ENCODE peak calls at places on chromosomes 13 and 19, in four cellular contexts. T, Z, P and Y are unnamed samples.

GRCh38 chr19:456547-457110 is 4.2 kb downstream of the SHC2 start:
- DNase-seq in T (no peak), P (peak), Z (no peak), Y (no peak)

GRCh38 chr19:34481861-34482379 is 362 bp downstream of the WTIP start:
- DNase-seq in P (no peak), T (no peak), Z (no peak), Y (no peak)

GRCh38 chr13:50468849-50469669 is 374.4 kb downstream of the DLEU7 start:
- DNase-seq in T (no peak), Z (no peak), P (no peak), Y (no peak)

GRCh38 chr13:44050450-44051063 is 170.9 kb downstream of the LACC1 start:
- DNase-seq in P (no peak), T (no peak), Z (peak), Y (peak)

GRCh38 chr19:45149129-45149528 is 11.7 kb downstream of the NKPD1 start:
- DNase-seq in P (no peak), T (no peak), Z (no peak), Y (no peak)

GRCh38 chr19:7894612-7895309 is 6.5 kb downstream of the LRRC8E start:
- DNase-seq in Z (no peak), P (no peak), T (no peak), Y (no peak)

GRCh38 chr13:41588899-41589298 is 131.5 kb downstream of the RGCC start:
- DNase-seq in P (no peak), Z (peak), T (no peak), Y (no peak)

GRCh38 chr19:49680473-49681351 is 3.6 kb downstream of the PRMT1 start:
- DNase-seq in Z (peak), T (peak), P (peak), Y (no peak)

GRCh38 chr13:21738636-21739035 is 67.8 kb downstream of the FGF9 start:
- DNase-seq in T (no peak), P (no peak), Z (no peak), Y (no peak)

GRCh38 chr13:112733661-112734379 is 44.0 kb downstream of the ATP11A start:
- DNase-seq in P (no peak), T (no peak), Z (no peak), Y (no peak)

GRCh38 chr19:21568816-21569496 is 63.6 kb downstream of the ZNF429 start:
- DNase-seq in Z (peak), P (peak), T (peak), Y (no peak)

GRCh38 chr13:49062297-49062896 is 86.7 kb downstream of the FNDC3A start:
- DNase-seq in Z (no peak), P (no peak), T (no peak), Y (no peak)

GRCh38 chr13:66427330-66427990 is 802.7 kb downstream of the PCDH9 start:
- DNase-seq in Z (no peak), T (no peak), P (no peak), Y (no peak)

GRCh38 chr13:28423010-28423409 is 71.9 kb downstream of the FLT1 start:
- DNase-seq in T (peak), P (peak), Z (no peak), Y (no peak)

GRCh38 chr19:57813919-57814504 is 701 bp downstream of the ZNF552 start:
- DNase-seq in Z (no peak), P (no peak), T (no peak), Y (no peak)

GRCh38 chr13:110332750-110333149 is 25.7 kb downstream of the COL4A2 start:
- DNase-seq in P (peak), T (no peak), Z (no peak), Y (no peak)

GRCh38 chr19:2244486-2244885 is 4.6 kb upstream of the AMH start:
- DNase-seq in T (no peak), Z (no peak), P (no peak), Y (no peak)

GRCh38 chr19:44747739-44748425 is 626 bp upstream of the BCL3 start:
- DNase-seq in P (peak), Z (peak), T (peak), Y (no peak)

GRCh38 chr13:73653688-73654087 is 480.5 kb downstream of the KLF12 start:
- DNase-seq in P (no peak), T (no peak), Z (no peak), Y (no peak)

GRCh38 chr13:61989984-61990383 is 574.3 kb upstream of the PCDH20 start:
- DNase-seq in P (no peak), Z (no peak), T (no peak), Y (no peak)

GRCh38 chr13:96141032-96141431 is 51.1 kb downstream of the HS6ST3 start:
- DNase-seq in P (no peak), Z (peak), T (no peak), Y (peak)

GRCh38 chr13:26442541-26442940 is 114.9 kb upstream of the WASF3 start:
- DNase-seq in Z (no peak), T (no peak), P (no peak), Y (no peak)